ENCODE peak calls at places on chromosomes 2 and 18, in six cellular contexts. O is neural crest cell; U is activated T-cell treated with anti-CD3 and anti-CD28 coated beads, Interleukin-2, amount 50 U/mL, for 4 hours; A is activated CD8-positive, alpha-beta memory T cell treated with anti-CD3 and anti-CD28 coated beads for 48 hours; B is A549; X is RWPE1. R is an unnamed sample.

GRCh38 chr2:42331569-42332284 is 29.3 kb downstream of the COX7A2L start:
- DNase-seq in U (no peak), X (no peak), O (no peak), A (no peak), B (no peak), R (no peak)

GRCh38 chr2:64295326-64296149 is 151.3 kb upstream of the PELI1 start:
- DNase-seq in O (no peak), U (no peak), X (no peak), B (no peak), A (no peak), R (no peak)

GRCh38 chr2:144362401-144362800 is 157.5 kb downstream of the ZEB2 start:
- DNase-seq in U (no peak), X (no peak), A (no peak), O (no peak), B (peak; percentile 17), R (no peak)

GRCh38 chr2:192571636-192572035 is 376.9 kb upstream of the TMEFF2 start:
- DNase-seq in B (no peak), A (no peak), U (no peak), X (no peak), O (no peak), R (no peak)

GRCh38 chr2:218371987-218372358 is 10.1 kb upstream of the SLC11A1 start:
- DNase-seq in B (no peak), X (no peak), A (no peak), O (no peak), U (no peak), R (no peak)

GRCh38 chr2:200338692-200339091 is 32.2 kb downstream of the SPATS2L start:
- DNase-seq in O (no peak), B (no peak), U (no peak), X (no peak), A (no peak), R (no peak)

GRCh38 chr2:200308421-200309295 is 2.2 kb downstream of the SPATS2L start:
- DNase-seq in X (no peak), A (no peak), U (no peak), O (no peak), B (no peak), R (no peak)

GRCh38 chr18:63040788-63041410 is 278.7 kb downstream of the BCL2 start:
- DNase-seq in A (no peak), B (no peak), O (no peak), X (no peak), U (no peak), R (peak; percentile 45)

GRCh38 chr18:57083485-57083884 is 63.4 kb upstream of the BOD1L2 start:
- DNase-seq in A (no peak), B (no peak), O (no peak), U (no peak), X (no peak), R (no peak)

GRCh38 chr2:136247204-136247990 is 129.4 kb upstream of the CXCR4 start:
- DNase-seq in A (no peak), X (no peak), O (no peak), U (peak; percentile 24), B (no peak), R (peak; percentile 35)

GRCh38 chr18:74897971-74898657 is 300.4 kb downstream of the ZNF407 start:
- DNase-seq in B (no peak), A (no peak), O (no peak), U (no peak), X (peak; percentile 36), R (peak; percentile 41)

GRCh38 chr2:43890855-43891254 is 52.1 kb downstream of the ABCG8 start:
- DNase-seq in X (no peak), A (no peak), B (no peak), O (no peak), U (no peak), R (no peak)

GRCh38 chr18:9418047-9418690 is 57.1 kb upstream of the RALBP1 start:
- DNase-seq in U (no peak), B (no peak), A (no peak), O (no peak), X (no peak), R (no peak)

GRCh38 chr2:204869142-204869823 is 324.0 kb downstream of the PARD3B start:
- DNase-seq in U (no peak), X (no peak), O (no peak), B (no peak), A (no peak), R (no peak)

GRCh38 chr2:96815326-96816126 is 542 bp upstream of the CNNM3 start:
- DNase-seq in A (no peak), O (no peak), X (peak; percentile 29), B (peak; percentile 38), U (peak; percentile 22), R (peak; percentile 45)